ENCODE peak calls at places on chromosomes 2 and 18, in eight cellular contexts. G is kidney; Q is CD8-positive, alpha-beta memory T cell; J is psoas muscle; A is uterus; K is HCT116; N is right atrium auricular region; I is tibial artery. B is an unnamed sample.
A peak's percentile ranks its signal among the peaks of the same experiment; 100 is the strongest.

GRCh38 chr2:35873921-35874320 is 481.7 kb upstream of the CRIM1 start:
- DNase-seq in G (no peak), Q (no peak), J (no peak), A (no peak), K (no peak), N (no peak), I (no peak), B (no peak)

GRCh38 chr2:120108749-120109148 is 95.9 kb downstream of the EPB41L5 start:
- DNase-seq in G (no peak), Q (no peak), J (no peak), A (no peak), K (no peak), N (no peak), I (no peak), B (no peak)

GRCh38 chr18:45981852-45982251 is 14.7 kb upstream of the EPG5 start:
- DNase-seq in G (no peak), Q (no peak), J (no peak), A (no peak), K (no peak), N (no peak), I (no peak), B (no peak)

GRCh38 chr2:143778981-143779380 is 649.8 kb downstream of the ARHGAP15 start:
- DNase-seq in G (no peak), Q (no peak), J (no peak), A (no peak), K (no peak), N (no peak), I (no peak), B (no peak)

GRCh38 chr2:127659408-127660290 is 13.7 kb downstream of the GPR17 start:
- DNase-seq in G (peak; percentile 84), Q (no peak), J (peak; percentile 61), A (no peak), K (no peak), N (peak; percentile 85), I (peak; percentile 72), B (no peak)

GRCh38 chr2:63537306-63537705 is 51.0 kb downstream of the WDPCP start:
- DNase-seq in G (no peak), Q (no peak), J (no peak), A (no peak), K (no peak), N (no peak), I (no peak), B (no peak)

GRCh38 chr2:15911686-15912085 is 28.7 kb upstream of the MYCN start:
- DNase-seq in G (no peak), Q (no peak), J (no peak), A (no peak), K (no peak), N (peak; percentile 5), I (no peak), B (no peak)

GRCh38 chr2:55810621-55811020 is 113.0 kb downstream of the EFEMP1 start:
- DNase-seq in G (no peak), Q (no peak), J (no peak), A (no peak), K (no peak), N (no peak), I (no peak), B (no peak)

GRCh38 chr18:55501594-55502345 is 86.2 kb downstream of the TCF4 start:
- DNase-seq in G (no peak), Q (no peak), J (no peak), A (no peak), K (no peak), N (no peak), I (no peak), B (no peak)

GRCh38 chr18:23812566-23813440 is 123.5 kb downstream of the LAMA3 start:
- DNase-seq in G (no peak), Q (peak; percentile 20), J (no peak), A (no peak), K (peak; percentile 15), N (no peak), I (no peak), B (peak; percentile 8)

GRCh38 chr2:127382836-127383235 is 4.9 kb downstream of the MAP3K2 start:
- DNase-seq in G (no peak), Q (no peak), J (no peak), A (no peak), K (no peak), N (no peak), I (no peak), B (no peak)

GRCh38 chr2:213723707-213724106 is 439.4 kb downstream of the SPAG16 start:
- DNase-seq in G (no peak), Q (no peak), J (no peak), A (no peak), K (no peak), N (no peak), I (no peak), B (no peak)

GRCh38 chr2:96374211-96374951 is 38.8 kb downstream of the NCAPH start:
- DNase-seq in G (no peak), Q (no peak), J (no peak), A (no peak), K (no peak), N (no peak), I (peak; percentile 58), B (no peak)

GRCh38 chr2:64837116-64837704 is 152.0 kb upstream of the SLC1A4 start:
- DNase-seq in G (no peak), Q (no peak), J (no peak), A (no peak), K (peak; percentile 72), N (no peak), I (no peak), B (peak; percentile 83)

GRCh38 chr18:47077111-47077510 is 41.7 kb upstream of the ELOA2 start:
- DNase-seq in G (no peak), Q (no peak), J (no peak), A (no peak), K (no peak), N (no peak), I (no peak), B (no peak)

GRCh38 chr2:667332-668000 is 9.7 kb downstream of the TMEM18 start:
- DNase-seq in G (no peak), Q (no peak), J (no peak), A (no peak), K (peak; percentile 22), N (no peak), I (no peak), B (peak; percentile 52)

GRCh38 chr2:17933251-17933650 is 54.8 kb downstream of the KCNS3 start:
- DNase-seq in G (no peak), Q (no peak), J (no peak), A (no peak), K (no peak), N (no peak), I (no peak), B (no peak)

GRCh38 chr2:197804049-197804757 is at the start of gene PLCL1:
- DNase-seq in G (peak; percentile 97), Q (peak; percentile 92), J (peak; percentile 97), A (peak; percentile 88), K (peak; percentile 68), N (peak; percentile 93), I (peak; percentile 94), B (peak; percentile 81)
- H3K4me1 ChIP-seq in G (peaks cover 6% of the 10 kb centered on the region), Q (peaks cover 23% of the 10 kb centered on the region), J (peaks cover 45% of the 10 kb centered on the region), A (no peaks in the 10 kb centered on the region), K (no peaks in the 10 kb centered on the region), N (no peaks in the 10 kb centered on the region), I (peaks cover 16% of the 10 kb centered on the region), B (peaks cover 8% of the 10 kb centered on the region)

GRCh38 chr2:26758790-26759321 is 5.2 kb upstream of the SLC35F6 start:
- DNase-seq in G (peak; percentile 57), Q (no peak), J (no peak), A (no peak), K (no peak), N (no peak), I (no peak), B (no peak)

GRCh38 chr2:26757873-26758789 is 6.0 kb upstream of the SLC35F6 start:
- DNase-seq in G (no peak), Q (no peak), J (no peak), A (peak; percentile 46), K (peak; percentile 95), N (peak; percentile 72), I (peak; percentile 54), B (peak; percentile 98)

GRCh38 chr2:26756337-26756736 is 7.7 kb upstream of the SLC35F6 start:
- DNase-seq in G (no peak), Q (no peak), J (no peak), A (no peak), K (no peak), N (no peak), I (no peak), B (no peak)

GRCh38 chr2:26763019-26763418 is 1.1 kb upstream of the SLC35F6 start:
- DNase-seq in G (no peak), Q (no peak), J (no peak), A (no peak), K (no peak), N (no peak), I (no peak), B (no peak)

DNA sequence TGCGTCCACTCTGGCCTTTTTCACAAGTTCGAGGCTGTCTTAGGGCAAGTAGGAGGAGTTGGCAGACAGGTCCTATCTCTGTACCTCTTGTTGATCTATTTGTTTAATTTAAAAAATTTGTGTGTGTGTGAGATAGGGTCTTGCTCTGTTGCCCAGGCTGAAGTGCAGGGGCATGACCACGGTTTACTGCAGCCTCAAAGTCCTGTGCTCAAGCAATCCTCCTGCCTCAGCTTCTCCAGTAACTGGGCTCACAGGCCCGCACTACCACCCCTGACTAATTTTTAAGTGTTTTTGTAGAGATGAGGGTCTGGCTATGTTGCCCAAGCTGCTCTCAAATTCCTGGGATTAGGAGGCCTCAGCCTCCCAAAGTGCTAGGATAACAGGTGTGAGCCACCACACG is 4.2 kb upstream of the SLC35F6 start:
- DNase-seq in G (no peak), Q (no peak), J (no peak), A (no peak), K (no peak), N (no peak), I (no peak), B (no peak)
- H3K4me1 ChIP-seq in G (peaks cover 9% of the 10 kb centered on the region), Q (peaks cover 7% of the 10 kb centered on the region), J (peaks cover 24% of the 10 kb centered on the region), A (peaks cover 6% of the 10 kb centered on the region), K (peaks cover 25% of the 10 kb centered on the region), N (no peaks in the 10 kb centered on the region), I (peaks cover 25% of the 10 kb centered on the region), B (peaks cover 49% of the 10 kb centered on the region)

GRCh38 chr2:238584617-238585016 is 157.9 kb downstream of the ASB1 start:
- DNase-seq in G (no peak), Q (no peak), J (no peak), A (no peak), K (no peak), N (peak; percentile 21), I (no peak), B (no peak)

GRCh38 chr2:238582159-238582558 is 155.4 kb downstream of the ASB1 start:
- DNase-seq in G (no peak), Q (no peak), J (no peak), A (no peak), K (no peak), N (no peak), I (no peak), B (no peak)

GRCh38 chr2:238578256-238578655 is 151.5 kb downstream of the ASB1 start:
- DNase-seq in G (no peak), Q (no peak), J (no peak), A (no peak), K (no peak), N (no peak), I (no peak), B (no peak)

GRCh38 chr2:238580486-238580885 is 153.8 kb downstream of the ASB1 start:
- DNase-seq in G (peak; percentile 45), Q (no peak), J (no peak), A (no peak), K (no peak), N (no peak), I (peak; percentile 7), B (no peak)

GRCh38 chr2:238581126-238581525 is 154.4 kb downstream of the ASB1 start:
- DNase-seq in G (no peak), Q (no peak), J (no peak), A (no peak), K (no peak), N (no peak), I (no peak), B (no peak)
- H3K4me1 ChIP-seq in G (no peaks in the 10 kb centered on the region), Q (no peaks in the 10 kb centered on the region), J (no peaks in the 10 kb centered on the region), A (no peaks in the 10 kb centered on the region), K (no peaks in the 10 kb centered on the region), N (no peaks in the 10 kb centered on the region), I (no peaks in the 10 kb centered on the region), B (no peaks in the 10 kb centered on the region)

GRCh38 chr2:8538951-8539621 is 142.8 kb upstream of the ID2 start:
- DNase-seq in G (peak; percentile 66), Q (no peak), J (no peak), A (no peak), K (no peak), N (no peak), I (no peak), B (no peak)
- H3K4me1 ChIP-seq in G (peaks cover 37% of the 10 kb centered on the region), Q (peaks cover 50% of the 10 kb centered on the region), J (peaks cover 10% of the 10 kb centered on the region), A (peaks cover 23% of the 10 kb centered on the region), K (no peaks in the 10 kb centered on the region), N (no peaks in the 10 kb centered on the region), I (peaks cover 54% of the 10 kb centered on the region), B (no peaks in the 10 kb centered on the region)